ENCODE peak calls at places on chromosomes 13 and 19, in six cellular contexts. E is hepatocyte, R is GM23338, Q is fibroblast of lung, Y is K562, D is PC-3. N is an unnamed sample.

GRCh38 chr19:12793290-12794195 is 2.3 kb downstream of the JUNB start:
- DNase-seq in Y (peak; percentile 95), R (peak; percentile 94), E (peak; percentile 96), Q (peak; percentile 89), D (peak; percentile 99), N (peak; percentile 96)

GRCh38 chr13:40318366-40318765 is 348.1 kb downstream of the FOXO1 start:
- DNase-seq in Q (no peak), Y (peak; percentile 2), D (no peak), E (peak; percentile 31), R (no peak), N (no peak)

GRCh38 chr13:75544681-75545333 is 4.8 kb upstream of the UCHL3 start:
- DNase-seq in Y (no peak), E (no peak), Q (peak; percentile 85), R (no peak), D (peak; percentile 28), N (peak; percentile 66)

GRCh38 chr19:29858000-29858596 is 46.3 kb downstream of the CCNE1 start:
- DNase-seq in D (peak; percentile 37), R (peak; percentile 87), Y (peak; percentile 66), Q (no peak), E (peak; percentile 79), N (no peak)

GRCh38 chr13:30792257-30793000 is 57.1 kb downstream of the ALOX5AP start:
- DNase-seq in R (peak; percentile 20), E (peak; percentile 81), D (peak; percentile 91), Q (peak; percentile 97), Y (peak; percentile 3), N (peak; percentile 91)

GRCh38 chr13:34533941-34534340 is 408.1 kb upstream of the NBEA start:
- DNase-seq in E (no peak), Y (no peak), Q (no peak), D (no peak), R (no peak), N (no peak)

GRCh38 chr19:3825286-3825956 is 39.2 kb upstream of the MATK start:
- DNase-seq in D (no peak), Q (no peak), R (no peak), Y (no peak), E (no peak), N (no peak)

GRCh38 chr19:4063369-4064072 is 3.2 kb downstream of the ZBTB7A start:
- DNase-seq in D (no peak), E (peak; percentile 55), Y (peak; percentile 41), R (peak; percentile 67), Q (no peak), N (no peak)

GRCh38 chr13:113900646-113901045 is 36.8 kb upstream of the GAS6 start:
- DNase-seq in D (no peak), Y (no peak), Q (no peak), E (no peak), R (no peak), N (no peak)

GRCh38 chr19:50854636-50855410 is at the start of gene KLK3:
- DNase-seq in D (no peak), Y (no peak), Q (no peak), E (no peak), R (no peak), N (no peak)

GRCh38 chr13:50459046-50459445 is 384.4 kb downstream of the DLEU7 start:
- DNase-seq in Q (no peak), D (no peak), E (no peak), R (no peak), Y (no peak), N (no peak)

GRCh38 chr19:18130523-18131242 is 22.3 kb upstream of the PIK3R2 start:
- DNase-seq in Q (no peak), R (no peak), D (no peak), Y (no peak), E (no peak), N (no peak)

GRCh38 chr19:18000480-18000980 is 7.4 kb upstream of the ARRDC2 start:
- DNase-seq in R (no peak), Q (no peak), Y (no peak), E (no peak), D (no peak), N (no peak)

GRCh38 chr13:66933994-66934393 is 296.1 kb downstream of the PCDH9 start:
- DNase-seq in Y (peak; percentile 57), R (no peak), E (no peak), D (peak; percentile 89), Q (peak; percentile 96), N (peak; percentile 97)

GRCh38 chr13:41263261-41263971 is at the start of gene MTRF1:
- DNase-seq in R (peak; percentile 88), E (peak; percentile 85), Q (peak; percentile 71), D (peak; percentile 73), Y (peak; percentile 82), N (peak; percentile 82)

GRCh38 chr13:100789025-100789424 is 114.4 kb upstream of the TMTC4 start:
- DNase-seq in Y (no peak), E (no peak), D (no peak), Q (no peak), R (no peak), N (no peak)

GRCh38 chr13:100789968-100790367 is 115.4 kb upstream of the TMTC4 start:
- DNase-seq in Q (peak; percentile 35), E (no peak), Y (no peak), R (no peak), D (no peak), N (no peak)

GRCh38 chr13:100790405-100790804 is 115.8 kb upstream of the TMTC4 start:
- DNase-seq in E (no peak), Y (no peak), D (no peak), R (no peak), Q (no peak), N (no peak)

GRCh38 chr13:100788540-100788939 is 113.9 kb upstream of the TMTC4 start:
- DNase-seq in E (no peak), Y (no peak), Q (no peak), R (no peak), D (no peak), N (no peak)

DNA sequence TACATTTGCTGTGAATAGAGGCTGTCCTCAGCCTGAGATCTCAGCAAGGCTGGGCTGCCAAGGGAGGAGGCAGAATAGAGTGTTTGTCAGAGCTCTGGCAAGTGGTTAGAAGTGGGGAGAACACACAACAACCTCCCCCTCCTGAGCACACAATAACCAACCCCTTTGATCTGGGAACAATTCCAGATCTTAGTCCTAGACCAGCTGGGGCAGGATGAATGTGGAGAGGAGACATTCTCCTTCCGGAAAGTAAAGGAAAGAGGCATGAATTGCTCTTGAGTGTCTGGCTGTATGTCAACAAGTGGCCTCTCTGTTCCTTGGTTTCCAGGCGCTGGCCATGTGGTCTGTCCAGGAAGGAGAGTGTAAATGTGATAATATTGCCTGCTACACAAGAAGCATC is 114.9 kb upstream of the TMTC4 start:
- DNase-seq in Y (no peak), D (no peak), E (peak; percentile 18), R (no peak), Q (peak; percentile 54), N (peak; percentile 2)
- H3K4me2 ChIP-seq in Y (no peak overlapping the region), D (no peak overlapping the region), E (no peak overlapping the region), R (no peak overlapping the region), Q (no peak overlapping the region), N (peak overlapping the region; percentile 23)

GRCh38 chr13:111623743-111624505 is 303.5 kb downstream of the TEX29 start:
- DNase-seq in E (no peak), D (no peak), Y (no peak), R (no peak), Q (no peak), N (no peak)

GRCh38 chr13:111622051-111622531 is 301.6 kb downstream of the TEX29 start:
- DNase-seq in E (no peak), D (no peak), Q (no peak), R (no peak), Y (no peak), N (no peak)

GRCh38 chr13:111623170-111623569 is 302.7 kb downstream of the TEX29 start:
- DNase-seq in R (no peak), D (no peak), E (no peak), Y (peak; percentile 13), Q (no peak), N (no peak)

GRCh38 chr13:111621164-111621563 is 300.7 kb downstream of the TEX29 start:
- DNase-seq in Y (no peak), D (no peak), Q (no peak), E (no peak), R (no peak), N (no peak)

GRCh38 chr13:111620586-111620985 is 300.1 kb downstream of the TEX29 start:
- DNase-seq in Y (no peak), E (no peak), R (no peak), D (no peak), Q (no peak), N (no peak)
- H3K27ac ChIP-seq in Y (no peak overlapping the region), E (no peak overlapping the region), R (no peak overlapping the region), D (no peak overlapping the region), Q (no peak overlapping the region), N (no peak overlapping the region)

GRCh38 chr19:49006905-49007304 is 10.0 kb downstream of the LHB start:
- DNase-seq in E (no peak), Q (no peak), R (no peak), Y (no peak), D (no peak), N (no peak)
- TF ChIP-seq CTCF in E (no peak), Q (no peak), R (no peak), Y (no peak), D (no peak), N (no peak)

GRCh38 chr19:2524361-2524839 is 48.5 kb downstream of the GADD45B start:
- DNase-seq in E (no peak), R (no peak), Q (no peak), Y (no peak), D (no peak), N (no peak)
- H3K4me2 ChIP-seq in E (no peak overlapping the region), R (no peak overlapping the region), Q (peak overlapping the region; percentile 4), Y (no peak overlapping the region), D (peak overlapping the region; percentile 79), N (no peak overlapping the region)

DNA sequence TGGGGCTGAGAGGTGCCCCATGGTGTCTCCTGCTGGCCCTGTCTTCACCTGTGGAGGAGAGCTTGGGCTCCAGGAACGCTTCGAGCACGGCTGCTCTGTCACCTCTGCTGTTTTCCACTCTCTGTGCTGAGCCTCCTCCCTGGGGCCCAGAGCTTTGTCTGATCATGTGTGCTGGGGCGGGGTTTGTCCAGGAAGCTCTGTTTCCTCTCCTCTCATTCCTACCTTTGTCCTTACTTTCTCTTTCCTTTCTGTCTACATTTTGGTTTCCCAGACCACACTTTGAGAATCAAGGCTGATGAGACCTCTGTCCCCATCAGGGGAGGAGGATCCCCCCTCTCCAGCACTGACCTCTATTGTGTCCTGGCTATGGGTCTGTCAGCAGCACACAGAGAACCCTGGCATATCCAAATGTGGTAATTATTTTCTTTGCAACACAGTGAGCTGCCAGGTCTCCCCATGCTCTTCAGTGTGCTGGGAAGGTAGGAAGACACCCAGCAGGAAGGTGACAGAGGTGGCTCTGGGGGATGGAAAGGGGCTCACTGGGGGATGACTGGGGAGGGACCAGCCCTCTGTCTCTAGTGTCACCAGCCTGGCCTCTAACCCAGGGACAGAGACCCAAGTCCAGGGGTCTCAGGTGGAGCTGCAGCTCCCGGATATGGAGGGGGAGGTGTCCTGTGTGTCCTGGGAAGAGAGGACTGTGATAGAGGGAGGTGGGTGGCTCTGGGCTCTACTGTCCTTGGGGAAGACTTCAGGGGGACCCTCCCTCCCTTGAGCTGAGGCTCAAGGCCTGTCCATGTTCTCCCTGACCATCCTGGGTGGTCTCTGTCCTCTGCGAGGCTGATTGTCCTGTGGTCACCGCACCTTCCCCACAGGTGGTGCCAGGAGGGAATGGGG is at the start of gene CEACAM1:
- DNase-seq in Q (no peak), R (no peak), Y (no peak), E (peak; percentile 79), D (peak; percentile 35), N (peak; percentile 58)
- H3K27ac ChIP-seq in Q (no peak within 1 kb of the TSS), R (no peak within 1 kb of the TSS), Y (no peak within 1 kb of the TSS), E (peak within 1 kb of the TSS; percentile 93), D (no peak within 1 kb of the TSS), N (no peak within 1 kb of the TSS)

GRCh38 chr13:24052547-24052981 is 108.0 kb upstream of the SPATA13 start:
- DNase-seq in Y (no peak), R (no peak), E (no peak), Q (peak; percentile 27), D (no peak), N (no peak)
- TF ChIP-seq CTCF in Y (no peak), R (no peak), E (no peak), Q (peak; percentile 14), D (no peak), N (no peak)

GRCh38 chr19:44851427-44851826 is 5.3 kb downstream of the NECTIN2 start:
- DNase-seq in R (no peak), Y (no peak), Q (no peak), D (no peak), E (no peak), N (no peak)
- H3K4me2 ChIP-seq in R (no peak overlapping the region), Y (no peak overlapping the region), Q (no peak overlapping the region), D (no peak overlapping the region), E (no peak overlapping the region), N (no peak overlapping the region)